ENCODE peak calls at places on chromosomes 6 and 20, in five cellular contexts. F is GM12865; V is CD4-positive, alpha-beta memory T cell; R is naive thymus-derived CD4-positive, alpha-beta T cell; Y is heart right ventricle. L is an unnamed sample.

GRCh38 chr20:48359692-48360337 is 468.0 kb downstream of the PREX1 start:
- DNase-seq in F (peak), V (no peak), Y (no peak), R (no peak), L (no peak)

GRCh38 chr20:25859649-25860530 is 163.2 kb upstream of the ZNF337 start:
- DNase-seq in F (no peak), Y (peak), V (peak), R (peak), L (peak)

GRCh38 chr6:2798586-2799134 is 33.5 kb downstream of the WRNIP1 start:
- DNase-seq in R (no peak), Y (no peak), F (no peak), V (no peak), L (no peak)

GRCh38 chr20:41798926-41799502 is 180.8 kb upstream of the CHD6 start:
- DNase-seq in F (no peak), V (no peak), Y (no peak), R (no peak), L (no peak)

GRCh38 chr6:143270026-143270425 is 180.5 kb downstream of the ADAT2 start:
- DNase-seq in R (no peak), F (no peak), V (no peak), Y (no peak), L (peak)

GRCh38 chr6:89066929-89067646 is 13.5 kb upstream of the PNRC1 start:
- DNase-seq in V (no peak), F (no peak), R (no peak), Y (no peak), L (no peak)

GRCh38 chr6:9121551-9121950 is 686.2 kb upstream of the SLC35B3 start:
- DNase-seq in R (no peak), Y (no peak), F (no peak), V (no peak), L (peak)

GRCh38 chr20:51958099-51958498 is 155.8 kb upstream of the SALL4 start:
- DNase-seq in Y (no peak), V (no peak), F (no peak), R (no peak), L (no peak)

DNA sequence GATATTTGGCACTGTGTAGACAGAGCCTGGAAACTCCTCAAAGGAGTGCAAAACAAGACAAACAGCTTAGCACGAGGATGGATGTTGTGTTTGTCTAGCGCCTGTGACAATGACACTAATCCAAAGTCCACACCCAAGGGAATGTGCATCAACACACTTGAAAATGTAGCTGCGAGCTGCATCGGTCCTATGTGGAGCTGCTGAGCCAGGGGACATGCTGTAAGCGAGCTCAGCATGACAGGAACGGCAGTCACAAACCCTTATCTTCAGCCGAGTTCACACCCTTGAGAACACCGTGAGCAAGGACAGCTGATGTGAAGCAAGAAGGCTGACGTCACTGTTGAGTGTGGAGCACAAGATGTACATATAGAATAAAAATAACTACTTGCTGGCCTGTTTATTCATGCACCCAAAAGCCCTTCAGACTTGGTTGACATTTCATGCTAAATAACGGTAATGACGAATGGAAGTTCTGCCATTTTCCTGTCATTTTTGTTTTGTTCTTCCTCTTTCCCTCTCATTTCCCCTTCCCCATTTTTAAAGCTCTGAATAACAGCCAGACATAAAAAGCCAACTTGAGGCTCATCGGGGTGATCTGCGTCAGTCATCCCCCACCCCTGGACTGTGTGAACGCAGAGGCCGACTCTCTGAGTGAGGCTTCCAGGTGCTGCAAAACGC is 684.5 kb downstream of the QKI start:
- DNase-seq in F (no peak), V (no peak), Y (peak), R (no peak), L (peak)
- H3K4me3 ChIP-seq in F (no peak), V (no peak), Y (no peak), R (no peak), L (no peak)

GRCh38 chr6:110357298-110357695 is 852 bp downstream of the METTL24 start:
- DNase-seq in V (no peak), Y (no peak), F (no peak), R (no peak), L (no peak)
- H3K4me3 ChIP-seq in V (no peak), Y (peak), F (no peak), R (peak), L (peak)

GRCh38 chr6:43630980-43631619 is 2.0 kb upstream of the GTPBP2 start:
- DNase-seq in V (no peak), F (no peak), R (no peak), Y (no peak), L (no peak)

GRCh38 chr6:43635387-43636311 is at the start of gene MAD2L1BP:
- DNase-seq in F (peak), Y (peak), R (peak), V (peak), L (peak)

GRCh38 chr6:43636312-43636667 is 650 bp downstream of the MAD2L1BP start:
- DNase-seq in F (peak), R (no peak), Y (no peak), V (no peak), L (peak)

GRCh38 chr6:43629505-43630300 is 639 bp upstream of the GTPBP2 start:
- DNase-seq in R (peak), Y (peak), V (peak), F (peak), L (peak)

DNA sequence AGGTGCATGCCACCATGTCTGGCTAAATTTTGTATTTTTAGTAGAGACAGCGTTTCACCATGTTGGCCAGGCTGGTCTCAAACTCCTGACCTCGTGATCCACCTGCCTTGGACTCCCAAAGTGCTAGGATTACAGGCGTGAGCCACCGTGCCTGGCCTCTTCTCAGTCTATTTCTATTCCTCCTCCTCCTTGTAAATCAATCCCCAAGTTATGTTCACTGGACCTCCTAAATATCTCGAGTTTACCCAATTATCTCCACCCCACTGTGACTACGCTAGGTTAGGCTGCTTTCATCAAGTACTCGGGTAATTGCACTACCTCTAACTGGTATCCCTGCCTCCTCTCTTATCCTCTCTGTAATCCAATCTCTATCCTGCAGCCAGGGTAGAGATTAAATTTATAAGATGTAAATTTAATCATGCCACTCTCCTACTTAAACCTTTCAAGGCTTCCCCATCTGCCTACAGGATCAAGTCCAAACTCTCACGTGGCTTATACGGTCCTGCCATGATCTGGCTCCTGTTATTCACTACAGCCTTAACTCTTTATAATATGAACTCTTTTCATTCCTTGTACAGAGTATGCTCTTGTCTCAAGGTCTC is 837 bp upstream of the MAD2L1BP start:
- DNase-seq in R (no peak), F (no peak), Y (no peak), V (no peak), L (no peak)
- H3K4me3 ChIP-seq in R (peak), F (no peak), Y (peak), V (peak), L (no peak)

GRCh38 chr6:24415753-24416152 is 13.0 kb downstream of the MRS2 start:
- DNase-seq in Y (no peak), V (no peak), F (peak), R (no peak), L (no peak)
- H3K4me3 ChIP-seq in Y (no peak), V (no peak), F (no peak), R (no peak), L (no peak)

DNA sequence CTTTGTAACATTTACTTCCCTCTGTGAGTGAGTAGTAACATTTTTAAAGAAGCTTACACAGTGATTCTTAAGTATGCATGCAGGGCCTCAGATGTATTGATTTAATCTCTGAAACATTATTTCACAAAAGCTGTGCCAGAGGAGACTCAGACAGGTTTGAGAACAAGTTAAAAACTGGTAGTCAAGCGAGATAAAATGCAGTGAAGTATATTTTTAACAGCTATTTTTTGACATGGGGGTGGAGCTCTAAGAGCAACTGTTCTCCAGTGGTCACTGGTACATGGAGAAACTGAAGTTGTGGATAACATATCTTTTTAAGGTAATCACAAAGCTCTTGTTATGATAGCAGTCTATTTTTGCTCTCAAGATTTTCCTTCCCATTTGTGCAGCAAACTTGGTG is 20.4 kb downstream of the DSTN start:
- DNase-seq in R (no peak), Y (no peak), V (no peak), F (no peak), L (peak)
- H3K4me3 ChIP-seq in R (no peak), Y (no peak), V (no peak), F (no peak), L (no peak)

DNA sequence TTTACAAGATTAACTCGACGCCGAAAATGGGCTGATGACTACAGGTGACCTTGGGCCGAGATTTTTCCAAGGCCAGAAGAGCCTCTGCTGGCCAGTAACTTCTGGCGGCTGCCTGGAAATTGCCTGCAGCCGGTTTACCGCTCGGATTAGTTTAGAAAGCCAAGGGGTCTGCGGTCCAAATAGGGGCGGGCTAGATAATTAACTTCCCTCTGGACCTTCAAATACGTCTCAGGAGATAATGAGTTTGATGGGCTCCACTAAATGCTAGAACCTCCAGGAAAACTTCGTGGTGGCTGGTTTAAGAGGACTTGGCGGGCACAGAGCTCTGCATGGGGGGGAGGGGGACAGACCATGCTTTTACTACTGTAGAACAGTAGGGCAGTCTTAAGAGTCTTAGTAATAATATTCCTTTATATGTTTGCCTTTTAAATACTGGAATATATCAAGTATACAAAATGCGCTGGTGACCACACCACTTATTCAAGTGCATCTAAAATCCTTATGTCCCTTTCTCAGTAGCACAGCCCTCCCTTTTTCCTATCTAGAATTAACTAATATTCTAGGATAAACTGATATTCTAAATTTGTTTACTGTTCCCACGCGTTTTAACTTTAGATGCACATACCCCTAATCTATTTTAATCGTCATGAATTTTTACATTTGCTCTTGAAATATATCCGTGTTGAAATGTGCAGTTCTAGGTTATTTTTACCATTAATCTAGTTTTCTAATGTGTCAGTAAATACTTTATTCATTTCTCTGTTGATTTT is 107.6 kb upstream of the PRSS16 start:
- DNase-seq in V (no peak), F (peak), R (no peak), Y (no peak), L (peak)
- H3K4me3 ChIP-seq in V (peak), F (peak), R (peak), Y (peak), L (peak)

GRCh38 chr6:149065658-149066556 is 251.6 kb upstream of the TAB2 start:
- DNase-seq in V (peak), Y (no peak), F (peak), R (peak), L (peak)
- H3K4me3 ChIP-seq in V (no peak), Y (no peak), F (no peak), R (peak), L (no peak)